ENCODE peak calls at places on chromosomes 2 and 18, in four cellular contexts. Z, A, K and J are unnamed samples.

GRCh38 chr2:40095003-40095402 is 315.9 kb upstream of the THUMPD2 start:
- DNase-seq in A (no peak), Z (no peak), K (no peak), J (no peak)

GRCh38 chr2:42974303-42974696 is 181.9 kb upstream of the HAAO start:
- DNase-seq in Z (no peak), K (no peak), A (no peak), J (no peak)

GRCh38 chr2:96773922-96774321 is 13.2 kb downstream of the CNNM4 start:
- DNase-seq in Z (no peak), A (no peak), K (peak; percentile 45), J (no peak)

GRCh38 chr18:57915848-57916596 is 112.9 kb upstream of the ATP8B1 start:
- DNase-seq in Z (no peak), K (no peak), A (no peak), J (no peak)

GRCh38 chr2:201854221-201854801 is 48.0 kb downstream of the CDK15 start:
- DNase-seq in A (no peak), Z (no peak), K (no peak), J (no peak)

GRCh38 chr2:24521162-24521857 is 30.3 kb downstream of the NCOA1 start:
- DNase-seq in A (no peak), K (no peak), Z (no peak), J (no peak)

GRCh38 chr18:49090901-49091300 is 140.1 kb upstream of the SMAD7 start:
- DNase-seq in K (no peak), Z (no peak), A (no peak), J (no peak)

GRCh38 chr2:208319403-208319802 is 53.3 kb downstream of the PIKFYVE start:
- DNase-seq in K (no peak), Z (peak; percentile 55), A (no peak), J (no peak)

GRCh38 chr2:120442923-120443571 is 97.1 kb downstream of the INHBB start:
- DNase-seq in K (no peak), Z (no peak), A (peak; percentile 93), J (no peak)

GRCh38 chr2:16765356-16765755 is 99.7 kb upstream of the CYRIA start:
- DNase-seq in A (no peak), Z (no peak), K (no peak), J (no peak)

GRCh38 chr2:49251766-49252165 is 97.5 kb upstream of the FSHR start:
- DNase-seq in K (no peak), A (no peak), Z (no peak), J (no peak)

GRCh38 chr2:113212245-113213060 is 38.7 kb downstream of the PSD4 start:
- DNase-seq in Z (no peak), A (no peak), K (no peak), J (no peak)

GRCh38 chr2:105644174-105644980 is 100.3 kb upstream of the NCK2 start:
- DNase-seq in Z (no peak), K (no peak), A (no peak), J (no peak)

GRCh38 chr2:72081450-72081849 is 66.2 kb downstream of the CYP26B1 start:
- DNase-seq in K (no peak), A (no peak), Z (no peak), J (no peak)

GRCh38 chr2:23273786-23274185 is 111.2 kb upstream of the KLHL29 start:
- DNase-seq in A (no peak), Z (no peak), K (no peak), J (no peak)

GRCh38 chr2:129354662-129355061 is 624.8 kb upstream of the RAB6C start:
- DNase-seq in K (no peak), Z (no peak), A (no peak), J (no peak)
- TF ChIP-seq SPI1 in K (no peak), Z (no peak), A (no peak), J (no peak)

GRCh38 chr2:199814084-199814844 is 36.7 kb downstream of the FTCDNL1 start:
- DNase-seq in K (no peak), Z (no peak), A (no peak), J (no peak)
- TF ChIP-seq SPI1 in K (no peak), Z (no peak), A (no peak), J (no peak)

DNA sequence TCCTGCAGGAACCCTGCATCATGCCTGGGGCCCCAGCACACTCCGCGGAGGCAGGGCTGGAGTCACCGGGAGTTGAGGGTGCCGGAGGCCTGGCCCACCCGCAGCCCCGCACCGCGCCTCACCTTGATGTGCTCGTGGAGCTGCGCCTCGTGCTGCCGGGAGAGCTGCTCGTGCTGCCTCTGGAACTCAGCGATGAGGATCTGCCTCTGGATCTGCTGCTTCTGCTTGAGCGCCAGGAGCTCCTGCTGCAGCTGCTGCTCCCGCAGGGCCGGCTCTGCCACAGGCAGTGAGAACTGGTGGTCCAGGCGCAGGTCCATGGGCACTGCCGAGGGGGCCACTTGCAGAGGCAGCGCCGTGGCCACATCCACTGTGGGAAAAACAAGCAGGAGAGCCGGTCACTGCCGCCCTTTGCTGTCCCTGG is 211.1 kb downstream of the HDAC4 start:
- DNase-seq in Z (no peak), K (no peak), A (no peak), J (no peak)
- TF ChIP-seq SPI1 in Z (no peak), K (no peak), A (no peak), J (no peak)

GRCh38 chr2:128416781-128417180 is 98.1 kb upstream of the HS6ST1 start:
- DNase-seq in A (no peak), K (no peak), Z (no peak), J (no peak)
- TF ChIP-seq SPI1 in A (no peak), K (no peak), Z (no peak), J (no peak)

DNA sequence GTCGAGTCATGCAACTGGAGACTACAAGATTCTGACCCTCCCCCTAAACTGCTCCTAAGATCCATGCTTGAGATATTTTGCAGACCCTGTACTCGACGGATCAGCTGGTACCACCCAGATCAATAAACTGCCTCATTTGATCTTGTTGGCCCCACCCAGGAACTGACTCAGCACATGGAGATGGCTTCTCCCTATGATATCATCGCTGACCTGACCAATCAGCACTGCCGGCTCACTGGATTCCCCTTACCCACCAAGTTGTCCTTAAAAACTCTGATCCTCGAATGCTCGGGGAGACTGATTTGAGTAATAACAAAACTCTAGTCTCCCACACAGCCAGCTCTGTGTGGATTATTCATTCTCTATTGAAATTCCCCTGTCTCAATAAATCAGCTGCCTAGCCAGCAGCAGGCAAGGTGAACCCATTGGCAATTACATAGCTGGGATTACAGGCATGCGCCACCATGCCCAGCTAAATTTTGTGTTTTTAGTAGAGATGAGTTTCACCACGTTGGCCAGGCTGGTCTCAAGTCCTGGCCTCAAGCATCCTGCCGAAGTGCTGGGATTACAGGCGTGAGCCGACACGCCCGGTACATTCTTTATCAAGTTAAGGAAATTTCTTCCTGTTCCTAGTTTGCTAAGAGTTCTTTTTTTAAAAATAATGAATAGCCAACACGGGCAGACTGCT is 43.6 kb downstream of the VPS54 start:
- DNase-seq in Z (no peak), K (no peak), A (peak; percentile 10), J (no peak)
- TF ChIP-seq SPI1 in Z (no peak), K (no peak), A (no peak), J (no peak)

DNA sequence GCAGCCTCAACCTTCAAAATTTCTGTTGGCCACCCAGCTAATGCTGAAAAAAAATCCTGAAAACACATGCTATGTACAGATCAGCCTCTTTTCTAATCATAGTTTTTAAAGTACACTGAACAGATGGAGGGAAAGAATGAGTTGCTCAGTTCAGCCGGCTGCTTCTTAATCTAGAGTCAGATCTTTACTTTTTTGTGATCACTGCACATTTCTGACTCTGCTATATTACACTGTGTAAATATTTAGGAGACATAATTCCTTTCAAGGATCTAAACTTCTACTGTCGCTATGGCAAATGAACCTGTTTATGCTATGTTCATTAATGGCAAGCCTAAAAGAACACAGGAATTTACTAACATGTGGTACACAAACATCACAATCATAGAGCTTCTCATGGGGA is 114.2 kb downstream of the SRBD1 start:
- DNase-seq in Z (no peak), A (no peak), K (no peak), J (no peak)
- TF ChIP-seq SPI1 in Z (no peak), A (no peak), K (no peak), J (no peak)

GRCh38 chr2:5367321-5367720 is 324.9 kb upstream of the SOX11 start:
- DNase-seq in A (no peak), Z (no peak), K (no peak), J (no peak)

GRCh38 chr2:5368263-5368662 is 323.9 kb upstream of the SOX11 start:
- DNase-seq in Z (no peak), K (no peak), A (no peak), J (no peak)

GRCh38 chr2:5364361-5364760 is 327.8 kb upstream of the SOX11 start:
- DNase-seq in K (no peak), Z (no peak), A (no peak), J (no peak)

GRCh38 chr2:5360081-5360480 is 332.1 kb upstream of the SOX11 start:
- DNase-seq in A (no peak), K (no peak), Z (no peak), J (no peak)

GRCh38 chr2:5365871-5366461 is 326.2 kb upstream of the SOX11 start:
- DNase-seq in K (peak; percentile 76), Z (no peak), A (peak; percentile 74), J (peak; percentile 46)
- TF ChIP-seq SPI1 in K (peak; percentile 90), Z (peak; percentile 56), A (peak; percentile 63), J (peak; percentile 69)

DNA sequence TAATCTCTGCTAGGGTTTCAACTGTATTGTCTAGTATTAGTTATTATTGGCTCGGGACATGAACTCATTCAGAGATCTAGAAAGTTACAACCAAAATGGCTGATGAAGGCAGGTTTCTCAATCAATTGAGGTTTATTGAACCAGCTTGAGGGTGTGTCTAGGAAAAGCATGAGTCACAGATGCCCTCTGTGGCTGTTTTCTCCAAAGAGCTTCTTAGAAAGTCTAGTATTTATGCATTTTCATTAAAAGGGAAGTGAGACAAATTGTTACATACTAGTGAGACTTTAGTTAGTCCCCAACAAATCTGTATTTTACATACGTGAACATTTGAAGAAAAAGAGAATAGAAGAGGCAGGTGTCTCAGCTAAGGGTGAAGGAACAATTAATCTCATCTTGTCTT is 23.1 kb upstream of the RTTN start:
- DNase-seq in A (no peak), Z (no peak), K (peak; percentile 28), J (no peak)
- TF ChIP-seq SPI1 in A (no peak), Z (no peak), K (peak; percentile 33), J (peak; percentile 37)

DNA sequence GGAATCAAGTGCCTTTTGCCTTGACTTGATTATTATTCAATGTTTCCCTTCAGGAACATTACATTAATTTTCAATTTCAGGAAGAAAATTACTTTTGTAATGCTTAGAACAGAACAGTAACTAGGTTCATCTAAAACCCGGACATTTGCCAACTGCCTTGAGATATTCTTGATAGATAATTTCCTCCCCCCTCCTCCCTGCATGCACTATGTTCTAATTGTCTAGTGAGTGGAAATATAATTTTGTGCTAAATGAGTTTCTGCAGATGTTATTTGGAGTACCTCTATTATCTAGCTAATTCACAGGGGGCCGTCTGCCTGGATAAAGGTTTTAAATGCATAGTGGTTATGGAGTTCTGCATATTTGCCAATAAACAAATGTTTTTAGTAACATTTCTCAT is 200.3 kb upstream of the SLC39A10 start:
- DNase-seq in Z (no peak), K (no peak), A (no peak), J (no peak)
- TF ChIP-seq SPI1 in Z (no peak), K (no peak), A (no peak), J (no peak)